ENCODE peak calls at places on chromosomes 16 and 17, in ten cellular contexts. S is neural crest cell; T is activated CD8-positive, alpha-beta T cell treated with anti-CD3 and anti-CD28 coated beads for 36 hours; A is CD8-positive, alpha-beta memory T cell; D is prostate gland; B is endothelial cell; L is putamen; G is RPMI7951; K is GM18507; H is NCI-H460. F is an unnamed sample.

GRCh38 chr17:39143552-39144093 is 7.8 kb downstream of the PLXDC1 start:
- DNase-seq in S (no peak), T (no peak), A (no peak), D (no peak), B (no peak), L (no peak), G (no peak), K (no peak), H (no peak), F (no peak)

GRCh38 chr16:2530629-2531318 is 434 bp downstream of the CEMP1 start:
- DNase-seq in S (no peak), T (no peak), A (no peak), D (no peak), B (no peak), L (no peak), G (no peak), K (no peak), H (no peak), F (no peak)

GRCh38 chr17:60231234-60231633 is 81.5 kb downstream of the CA4 start:
- DNase-seq in S (no peak), T (no peak), A (no peak), D (no peak), B (no peak), L (peak), G (peak), K (no peak), H (peak), F (peak)

GRCh38 chr17:50219939-50220465 is 18.6 kb upstream of the COL1A1 start:
- DNase-seq in S (no peak), T (no peak), A (no peak), D (no peak), B (no peak), L (no peak), G (peak), K (no peak), H (no peak), F (peak)

GRCh38 chr17:67253379-67253778 is 8.4 kb upstream of the HELZ start:
- DNase-seq in S (no peak), T (no peak), A (no peak), D (no peak), B (no peak), L (no peak), G (no peak), K (no peak), H (no peak), F (no peak)

GRCh38 chr16:77059441-77059840 is 131.5 kb upstream of the MON1B start:
- DNase-seq in S (no peak), T (no peak), A (no peak), D (no peak), B (no peak), L (no peak), G (peak), K (no peak), H (no peak), F (no peak)

GRCh38 chr17:80938556-80938955 is 53.1 kb upstream of the CHMP6 start:
- DNase-seq in S (no peak), T (peak), A (no peak), D (no peak), B (no peak), L (no peak), G (no peak), K (no peak), H (no peak), F (no peak)

GRCh38 chr16:35207059-35207999 is 1747.9 kb downstream of the TP53TG3F start:
- DNase-seq in S (no peak), T (no peak), A (no peak), D (no peak), B (no peak), L (no peak), G (no peak), K (no peak), H (no peak), F (no peak)

GRCh38 chr17:39863918-39864746 is at the start of gene IKZF3:
- DNase-seq in S (peak), T (peak), A (peak), D (peak), B (peak), L (no peak), G (peak), K (no peak), H (peak), F (no peak)

GRCh38 chr16:31216552-31217530 is at the start of gene PYDC1:
- DNase-seq in S (no peak), T (peak), A (no peak), D (no peak), B (no peak), L (no peak), G (no peak), K (no peak), H (no peak), F (no peak)

GRCh38 chr17:74779948-74780400 is 3.8 kb upstream of the NAT9 start:
- DNase-seq in S (no peak), T (peak), A (peak), D (no peak), B (no peak), L (no peak), G (no peak), K (peak), H (no peak), F (no peak)

GRCh38 chr16:2152695-2153506 is 2.7 kb upstream of the TRAF7 start:
- DNase-seq in S (no peak), T (peak), A (no peak), D (no peak), B (no peak), L (no peak), G (peak), K (no peak), H (no peak), F (peak)

GRCh38 chr17:6381052-6381451 is 53.9 kb downstream of the AIPL1 start:
- DNase-seq in S (no peak), T (no peak), A (no peak), D (no peak), B (no peak), L (no peak), G (peak), K (no peak), H (no peak), F (peak)

GRCh38 chr16:69017036-69017783 is 88.2 kb upstream of the HAS3 start:
- DNase-seq in S (no peak), T (no peak), A (no peak), D (no peak), B (no peak), L (peak), G (peak), K (no peak), H (no peak), F (peak)

GRCh38 chr16:67202426-67202825 is 3.5 kb downstream of the ELMO3 start:
- DNase-seq in S (no peak), T (no peak), A (no peak), D (no peak), B (no peak), L (no peak), G (no peak), K (no peak), H (no peak), F (no peak)

GRCh38 chr17:60163108-60163784 is 13.5 kb downstream of the CA4 start:
- DNase-seq in S (no peak), T (no peak), A (no peak), D (no peak), B (peak), L (no peak), G (no peak), K (no peak), H (no peak), F (no peak)

GRCh38 chr17:44956076-44956475 is 8.5 kb upstream of the KIF18B start:
- DNase-seq in S (no peak), T (no peak), A (no peak), D (no peak), B (no peak), L (no peak), G (no peak), K (no peak), H (no peak), F (no peak)

GRCh38 chr17:74750327-74751069 is 2.1 kb downstream of the NHERF1 start:
- DNase-seq in S (no peak), T (peak), A (no peak), D (no peak), B (no peak), L (no peak), G (no peak), K (no peak), H (no peak), F (no peak)

GRCh38 chr16:75506567-75506966 is 11.3 kb upstream of the CHST6 start:
- DNase-seq in S (no peak), T (no peak), A (no peak), D (no peak), B (no peak), L (no peak), G (peak), K (no peak), H (peak), F (peak)

F was measured in HCEC 1CT.